ENCODE peak calls at places on chromosomes 7 and 10, in nine cellular contexts. One of them, this sample, is unnamed.

GRCh38 chr7:33578166-33578565 is 327.2 kb upstream of the BMPER start:
- DNase-seq in uterus: no peak
- DNase-seq in stomach: no peak
- DNase-seq in transverse colon: no peak
- DNase-seq in ovary: no peak
- DNase-seq in prostate gland: no peak
- DNase-seq in H1: no peak
- DNase-seq in tibial nerve: no peak
- DNase-seq in sigmoid colon: no peak
- DNase-seq in this sample: no peak

GRCh38 chr7:21941570-21942224 is 4.0 kb downstream of the CDCA7L start:
- DNase-seq in uterus: no peak
- DNase-seq in stomach: peak
- DNase-seq in transverse colon: no peak
- DNase-seq in ovary: no peak
- DNase-seq in prostate gland: no peak
- DNase-seq in H1: no peak
- DNase-seq in tibial nerve: no peak
- DNase-seq in sigmoid colon: no peak
- DNase-seq in this sample: no peak

GRCh38 chr10:116521424-116522305 is 24.1 kb upstream of the PNLIP start:
- DNase-seq in uterus: no peak
- DNase-seq in stomach: no peak
- DNase-seq in transverse colon: peak
- DNase-seq in ovary: no peak
- DNase-seq in prostate gland: no peak
- DNase-seq in H1: no peak
- DNase-seq in tibial nerve: peak
- DNase-seq in sigmoid colon: no peak
- DNase-seq in this sample: peak

GRCh38 chr10:6748981-6749630 is 169.0 kb upstream of the PRKCQ start:
- DNase-seq in uterus: no peak
- DNase-seq in stomach: no peak
- DNase-seq in transverse colon: no peak
- DNase-seq in ovary: no peak
- DNase-seq in prostate gland: no peak
- DNase-seq in H1: no peak
- DNase-seq in tibial nerve: no peak
- DNase-seq in sigmoid colon: no peak
- DNase-seq in this sample: no peak

GRCh38 chr10:103504181-103504783 is 10.8 kb downstream of the NEURL1 start:
- DNase-seq in uterus: peak
- DNase-seq in stomach: peak
- DNase-seq in transverse colon: no peak
- DNase-seq in ovary: peak
- DNase-seq in prostate gland: no peak
- DNase-seq in H1: no peak
- DNase-seq in tibial nerve: no peak
- DNase-seq in sigmoid colon: no peak
- DNase-seq in this sample: peak

GRCh38 chr7:110043514-110043913 is 1047.4 kb upstream of the LRRN3 start:
- DNase-seq in uterus: no peak
- DNase-seq in stomach: no peak
- DNase-seq in transverse colon: no peak
- DNase-seq in ovary: no peak
- DNase-seq in prostate gland: no peak
- DNase-seq in H1: no peak
- DNase-seq in tibial nerve: no peak
- DNase-seq in sigmoid colon: no peak
- DNase-seq in this sample: no peak

GRCh38 chr7:99352247-99352646 is 22.3 kb upstream of the ARPC1B start:
- DNase-seq in uterus: no peak
- DNase-seq in stomach: no peak
- DNase-seq in transverse colon: no peak
- DNase-seq in ovary: no peak
- DNase-seq in prostate gland: no peak
- DNase-seq in H1: no peak
- DNase-seq in tibial nerve: no peak
- DNase-seq in sigmoid colon: peak
- DNase-seq in this sample: no peak

GRCh38 chr7:82605247-82605864 is 161.8 kb upstream of the CACNA2D1 start:
- DNase-seq in uterus: no peak
- DNase-seq in stomach: no peak
- DNase-seq in transverse colon: no peak
- DNase-seq in ovary: no peak
- DNase-seq in prostate gland: no peak
- DNase-seq in H1: no peak
- DNase-seq in tibial nerve: peak
- DNase-seq in sigmoid colon: no peak
- DNase-seq in this sample: peak

GRCh38 chr7:157676001-157676400 is 339.2 kb downstream of the DNAJB6 start:
- DNase-seq in uterus: no peak
- DNase-seq in stomach: peak
- DNase-seq in transverse colon: no peak
- DNase-seq in ovary: no peak
- DNase-seq in prostate gland: no peak
- DNase-seq in H1: peak
- DNase-seq in tibial nerve: no peak
- DNase-seq in sigmoid colon: peak
- DNase-seq in this sample: no peak

GRCh38 chr7:102287465-102288146 is 938 bp downstream of the SH2B2 start:
- DNase-seq in uterus: peak
- DNase-seq in stomach: peak
- DNase-seq in transverse colon: peak
- DNase-seq in ovary: peak
- DNase-seq in prostate gland: no peak
- DNase-seq in H1: peak
- DNase-seq in tibial nerve: no peak
- DNase-seq in sigmoid colon: peak
- DNase-seq in this sample: peak

GRCh38 chr10:69481280-69481679 is 30.0 kb downstream of the TSPAN15 start:
- DNase-seq in uterus: no peak
- DNase-seq in stomach: no peak
- DNase-seq in transverse colon: no peak
- DNase-seq in ovary: no peak
- DNase-seq in prostate gland: no peak
- DNase-seq in H1: no peak
- DNase-seq in tibial nerve: no peak
- DNase-seq in sigmoid colon: no peak
- DNase-seq in this sample: no peak

GRCh38 chr10:69479241-69479730 is 28.0 kb downstream of the TSPAN15 start:
- DNase-seq in uterus: no peak
- DNase-seq in stomach: no peak
- DNase-seq in transverse colon: no peak
- DNase-seq in ovary: no peak
- DNase-seq in prostate gland: no peak
- DNase-seq in H1: no peak
- DNase-seq in tibial nerve: no peak
- DNase-seq in sigmoid colon: peak
- DNase-seq in this sample: no peak

GRCh38 chr10:69477968-69478597 is 26.8 kb downstream of the TSPAN15 start:
- DNase-seq in uterus: no peak
- DNase-seq in stomach: no peak
- DNase-seq in transverse colon: no peak
- DNase-seq in ovary: no peak
- DNase-seq in prostate gland: no peak
- DNase-seq in H1: no peak
- DNase-seq in tibial nerve: no peak
- DNase-seq in sigmoid colon: no peak
- DNase-seq in this sample: no peak

GRCh38 chr10:69482125-69482524 is 30.9 kb downstream of the TSPAN15 start:
- DNase-seq in uterus: no peak
- DNase-seq in stomach: no peak
- DNase-seq in transverse colon: no peak
- DNase-seq in ovary: no peak
- DNase-seq in prostate gland: no peak
- DNase-seq in H1: no peak
- DNase-seq in tibial nerve: no peak
- DNase-seq in sigmoid colon: no peak
- DNase-seq in this sample: no peak

GRCh38 chr10:69479737-69480412 is 28.6 kb downstream of the TSPAN15 start:
- DNase-seq in uterus: no peak
- DNase-seq in stomach: no peak
- DNase-seq in transverse colon: no peak
- DNase-seq in ovary: no peak
- DNase-seq in prostate gland: no peak
- DNase-seq in H1: no peak
- DNase-seq in tibial nerve: no peak
- DNase-seq in sigmoid colon: peak
- DNase-seq in this sample: no peak
- H3K27ac ChIP-seq in uterus: peak
- H3K27ac ChIP-seq in stomach: peak
- H3K27ac ChIP-seq in transverse colon: peak
- H3K27ac ChIP-seq in ovary: no peak
- H3K27ac ChIP-seq in prostate gland: peak
- H3K27ac ChIP-seq in H1: no peak
- H3K27ac ChIP-seq in tibial nerve: peak
- H3K27ac ChIP-seq in sigmoid colon: peak
- H3K27ac ChIP-seq in this sample: peak

GRCh38 chr10:122328676-122329075 is 45.8 kb upstream of the PLEKHA1 start:
- DNase-seq in uterus: no peak
- DNase-seq in stomach: no peak
- DNase-seq in transverse colon: no peak
- DNase-seq in ovary: no peak
- DNase-seq in prostate gland: no peak
- DNase-seq in H1: no peak
- DNase-seq in tibial nerve: no peak
- DNase-seq in sigmoid colon: no peak
- DNase-seq in this sample: no peak

GRCh38 chr10:122333037-122333436 is 41.5 kb upstream of the PLEKHA1 start:
- DNase-seq in uterus: no peak
- DNase-seq in stomach: no peak
- DNase-seq in transverse colon: no peak
- DNase-seq in ovary: no peak
- DNase-seq in prostate gland: no peak
- DNase-seq in H1: no peak
- DNase-seq in tibial nerve: no peak
- DNase-seq in sigmoid colon: no peak
- DNase-seq in this sample: no peak

GRCh38 chr10:122329416-122329815 is 45.1 kb upstream of the PLEKHA1 start:
- DNase-seq in uterus: no peak
- DNase-seq in stomach: no peak
- DNase-seq in transverse colon: no peak
- DNase-seq in ovary: no peak
- DNase-seq in prostate gland: no peak
- DNase-seq in H1: no peak
- DNase-seq in tibial nerve: no peak
- DNase-seq in sigmoid colon: no peak
- DNase-seq in this sample: no peak

GRCh38 chr10:122331100-122331499 is 43.4 kb upstream of the PLEKHA1 start:
- DNase-seq in uterus: no peak
- DNase-seq in stomach: no peak
- DNase-seq in transverse colon: no peak
- DNase-seq in ovary: no peak
- DNase-seq in prostate gland: no peak
- DNase-seq in H1: no peak
- DNase-seq in tibial nerve: no peak
- DNase-seq in sigmoid colon: no peak
- DNase-seq in this sample: no peak

DNA sequence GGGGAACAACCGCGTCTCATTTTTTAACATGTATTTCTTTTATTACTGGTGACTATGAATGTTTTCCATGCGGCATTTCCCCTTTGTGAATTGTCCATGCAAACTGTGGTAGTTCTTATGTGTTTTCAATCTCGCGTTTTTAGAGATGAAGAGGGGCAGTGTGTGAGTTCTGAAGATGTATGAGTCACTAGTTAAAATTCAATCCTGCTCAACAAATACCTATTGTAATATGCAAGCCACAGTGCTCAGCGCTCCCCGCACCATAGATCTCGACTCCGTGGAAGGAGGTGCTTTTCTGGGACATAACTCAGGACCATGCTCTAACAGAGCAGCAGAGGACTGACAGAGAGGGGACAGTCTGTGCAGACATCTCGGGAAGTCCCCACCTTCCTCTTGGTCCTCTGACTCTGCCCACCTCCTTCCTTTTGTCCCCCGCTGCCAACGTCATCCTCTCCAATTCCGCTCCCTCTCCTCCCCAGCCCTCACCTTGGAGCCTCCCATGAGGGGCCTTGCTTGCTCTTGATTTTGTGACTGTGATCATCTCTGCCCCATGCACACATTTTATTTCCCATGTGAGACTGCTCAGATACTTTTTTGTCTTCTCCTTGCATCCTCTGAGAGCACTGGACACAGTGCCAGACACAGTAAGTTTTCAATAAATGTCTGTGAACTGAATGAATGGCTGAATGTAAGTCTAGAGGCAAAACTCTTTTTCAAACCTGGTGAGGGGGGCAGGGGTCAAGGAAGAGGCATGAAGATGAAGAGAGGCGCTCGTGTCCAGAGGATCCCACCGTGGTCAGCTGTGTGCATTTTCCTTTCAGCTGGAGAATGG is 42.7 kb upstream of the PLEKHA1 start:
- DNase-seq in uterus: no peak
- DNase-seq in stomach: no peak
- DNase-seq in transverse colon: no peak
- DNase-seq in ovary: no peak
- DNase-seq in prostate gland: no peak
- DNase-seq in H1: no peak
- DNase-seq in tibial nerve: no peak
- DNase-seq in sigmoid colon: no peak
- DNase-seq in this sample: no peak
- TF ChIP-seq POLR2A in uterus: no peak
- TF ChIP-seq POLR2A in stomach: no peak
- TF ChIP-seq POLR2A in transverse colon: no peak
- TF ChIP-seq POLR2A in ovary: no peak
- TF ChIP-seq POLR2A in prostate gland: no peak
- TF ChIP-seq POLR2A in H1: no peak
- TF ChIP-seq POLR2A in tibial nerve: no peak
- TF ChIP-seq POLR2A in sigmoid colon: no peak
- TF ChIP-seq POLR2A in this sample: no peak

DNA sequence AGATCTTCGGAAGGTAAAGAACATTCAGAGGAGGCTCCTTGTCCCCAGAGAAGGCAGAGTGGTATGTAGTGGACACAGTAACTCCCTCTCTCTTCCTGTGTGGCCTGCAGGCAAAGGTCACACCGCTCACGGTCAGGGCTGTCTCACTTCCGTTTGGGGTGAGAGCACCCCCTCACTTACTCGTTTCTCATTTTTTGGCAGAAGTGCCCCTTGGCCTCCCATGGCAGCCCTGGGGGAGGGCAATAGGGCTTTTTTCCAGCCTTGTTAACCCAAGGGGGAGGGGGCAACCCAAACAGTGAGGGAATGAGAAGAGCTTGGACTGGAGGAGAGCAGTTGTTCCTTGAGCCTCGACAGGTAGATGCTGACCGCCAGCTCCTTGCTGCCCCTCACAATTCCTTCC is 31.8 kb upstream of the SRGN start:
- DNase-seq in uterus: no peak
- DNase-seq in stomach: no peak
- DNase-seq in transverse colon: no peak
- DNase-seq in ovary: no peak
- DNase-seq in prostate gland: no peak
- DNase-seq in H1: no peak
- DNase-seq in tibial nerve: no peak
- DNase-seq in sigmoid colon: no peak
- DNase-seq in this sample: no peak
- H3K27ac ChIP-seq in uterus: no peak
- H3K27ac ChIP-seq in stomach: peak
- H3K27ac ChIP-seq in transverse colon: peak
- H3K27ac ChIP-seq in ovary: no peak
- H3K27ac ChIP-seq in prostate gland: peak
- H3K27ac ChIP-seq in H1: no peak
- H3K27ac ChIP-seq in tibial nerve: peak
- H3K27ac ChIP-seq in sigmoid colon: no peak
- H3K27ac ChIP-seq in this sample: no peak

GRCh38 chr10:14701466-14701865 is 73.2 kb downstream of the FAM107B start:
- DNase-seq in uterus: no peak
- DNase-seq in stomach: no peak
- DNase-seq in transverse colon: no peak
- DNase-seq in ovary: no peak
- DNase-seq in prostate gland: no peak
- DNase-seq in H1: no peak
- DNase-seq in tibial nerve: no peak
- DNase-seq in sigmoid colon: no peak
- DNase-seq in this sample: no peak
- TF ChIP-seq POLR2A in uterus: no peak
- TF ChIP-seq POLR2A in stomach: no peak
- TF ChIP-seq POLR2A in transverse colon: no peak
- TF ChIP-seq POLR2A in ovary: no peak
- TF ChIP-seq POLR2A in prostate gland: no peak
- TF ChIP-seq POLR2A in H1: no peak
- TF ChIP-seq POLR2A in tibial nerve: no peak
- TF ChIP-seq POLR2A in sigmoid colon: no peak
- TF ChIP-seq POLR2A in this sample: no peak

This sample was measured in thyroid gland.